ENCODE peak calls at places on chromosome 5, in seven cellular contexts. D, Z, J, A, I, R and T are unnamed samples.

GRCh38 chr5:116062352-116062751 is 22.5 kb upstream of the COMMD10 start:
- DNase-seq in D (peak; percentile 27), Z (no peak), J (no peak), A (no peak), I (no peak), R (peak; percentile 31), T (no peak)

GRCh38 chr5:36438765-36439501 is 137.2 kb upstream of the RANBP3L start:
- DNase-seq in D (no peak), Z (no peak), J (no peak), A (peak; percentile 23), I (no peak), R (no peak), T (no peak)

GRCh38 chr5:95859327-95860060 is 37.0 kb upstream of the GLRX start:
- DNase-seq in D (peak; percentile 67), Z (no peak), J (peak; percentile 54), A (no peak), I (no peak), R (peak; percentile 78), T (no peak)

GRCh38 chr5:77295863-77296378 is 85.4 kb downstream of the PDE8B start:
- DNase-seq in D (no peak), Z (no peak), J (no peak), A (no peak), I (no peak), R (no peak), T (no peak)

GRCh38 chr5:175572922-175573321 is 84.9 kb upstream of the HRH2 start:
- DNase-seq in D (peak; percentile 7), Z (no peak), J (peak; percentile 64), A (peak; percentile 39), I (no peak), R (no peak), T (peak; percentile 65)

GRCh38 chr5:141878771-141879759 is 855 bp upstream of the PCDH1 start:
- DNase-seq in D (peak; percentile 91), Z (peak; percentile 91), J (peak; percentile 95), A (peak; percentile 96), I (peak; percentile 89), R (peak; percentile 100), T (peak; percentile 95)

GRCh38 chr5:147037517-147038205 is 159.1 kb upstream of the PPP2R2B start:
- DNase-seq in D (no peak), Z (no peak), J (no peak), A (no peak), I (no peak), R (no peak), T (no peak)

GRCh38 chr5:59039003-59039295 is 456.1 kb downstream of the RAB3C start:
- DNase-seq in D (no peak), Z (no peak), J (no peak), A (no peak), I (no peak), R (no peak), T (no peak)

GRCh38 chr5:132714456-132715307 is 22.7 kb downstream of the KIF3A start:
- DNase-seq in D (peak; percentile 7), Z (no peak), J (no peak), A (no peak), I (peak; percentile 16), R (peak; percentile 41), T (no peak)

GRCh38 chr5:116409591-116410296 is 164.9 kb downstream of the SEMA6A start:
- DNase-seq in D (no peak), Z (no peak), J (no peak), A (no peak), I (no peak), R (no peak), T (no peak)

GRCh38 chr5:38925154-38925925 is 79.5 kb downstream of the OSMR start:
- DNase-seq in D (no peak), Z (no peak), J (peak; percentile 11), A (no peak), I (no peak), R (peak; percentile 58), T (no peak)

GRCh38 chr5:56128166-56128565 is 105.0 kb downstream of the ANKRD55 start:
- DNase-seq in D (no peak), Z (peak; percentile 22), J (no peak), A (no peak), I (peak; percentile 47), R (no peak), T (no peak)

GRCh38 chr5:29122306-29122705 is 2071.2 kb upstream of the CDH6 start:
- DNase-seq in D (no peak), Z (no peak), J (no peak), A (no peak), I (no peak), R (no peak), T (no peak)

GRCh38 chr5:75509956-75510355 is 1.5 kb downstream of the CERT1 start:
- DNase-seq in D (peak; percentile 33), Z (no peak), J (peak; percentile 43), A (no peak), I (no peak), R (peak; percentile 19), T (no peak)

GRCh38 chr5:149240354-149240998 is 31.2 kb upstream of the AFAP1L1 start:
- DNase-seq in D (no peak), Z (peak; percentile 38), J (no peak), A (no peak), I (peak; percentile 82), R (no peak), T (peak; percentile 68)

GRCh38 chr5:136114406-136115132 is 18.1 kb upstream of the SMAD5 start:
- DNase-seq in D (no peak), Z (no peak), J (no peak), A (no peak), I (no peak), R (no peak), T (no peak)

GRCh38 chr5:181215997-181216982 is 6.8 kb upstream of the TRIM41 start:
- DNase-seq in D (peak; percentile 91), Z (no peak), J (no peak), A (peak; percentile 70), I (peak; percentile 59), R (peak; percentile 73), T (no peak)

GRCh38 chr5:150623152-150623877 is 17.1 kb upstream of the SYNPO start:
- DNase-seq in D (no peak), Z (no peak), J (no peak), A (no peak), I (no peak), R (no peak), T (no peak)

GRCh38 chr5:126354012-126354856 is 69.0 kb upstream of the GRAMD2B start:
- DNase-seq in D (peak; percentile 43), Z (no peak), J (peak; percentile 56), A (peak; percentile 97), I (peak; percentile 56), R (peak; percentile 81), T (no peak)

GRCh38 chr5:159814810-159815585 is 101.3 kb upstream of the ADRA1B start:
- DNase-seq in D (peak; percentile 57), Z (no peak), J (no peak), A (no peak), I (no peak), R (peak; percentile 19), T (no peak)

DNA sequence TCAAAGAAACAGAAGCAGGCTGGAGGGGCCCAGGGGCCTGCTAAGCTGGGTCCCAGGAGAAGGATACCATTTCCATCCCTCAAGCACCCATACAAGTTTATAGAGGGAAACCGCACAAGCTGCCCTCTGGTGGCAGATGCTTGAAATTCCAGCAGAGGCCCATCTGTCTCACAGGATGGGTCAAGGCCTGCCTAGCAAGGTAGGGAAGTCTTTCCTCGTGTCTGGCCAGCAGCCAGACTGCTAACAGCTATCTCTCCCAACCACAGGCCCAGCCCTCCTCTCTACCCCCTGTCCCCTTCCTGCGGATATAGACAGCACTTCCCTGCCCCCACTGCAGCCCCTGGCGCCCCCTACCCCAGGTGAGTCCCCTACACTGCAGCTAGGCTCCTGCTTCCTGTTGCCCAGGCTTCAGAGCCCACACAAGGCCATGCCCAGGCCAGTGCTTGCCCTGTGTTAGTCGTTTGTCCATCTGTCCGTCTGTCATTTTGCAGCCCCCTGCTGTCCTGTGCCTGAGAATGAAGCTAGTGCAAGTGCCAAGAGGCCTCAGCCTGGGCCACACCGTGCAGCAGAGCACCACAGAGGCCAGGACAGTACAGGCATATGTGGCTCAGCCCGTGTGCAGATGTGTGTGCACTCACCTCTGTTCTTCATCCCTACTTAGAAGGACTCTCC is 26.2 kb downstream of the TCF7 start:
- DNase-seq in D (peak; percentile 78), Z (peak; percentile 57), J (peak; percentile 77), A (peak; percentile 73), I (peak; percentile 46), R (peak; percentile 87), T (peak; percentile 66)
- H3K27ac ChIP-seq in D (no peak overlapping the region), Z (no peak overlapping the region), J (peak overlapping the region; percentile 63), A (no peak overlapping the region), I (peak overlapping the region; percentile 97), R (no peak overlapping the region), T (no peak overlapping the region)

GRCh38 chr5:98108497-98108896 is 665.0 kb upstream of the RGMB start:
- DNase-seq in D (no peak), Z (no peak), J (no peak), A (no peak), I (no peak), R (no peak), T (no peak)
- H3K4me1 ChIP-seq in D (no peaks in the 10 kb centered on the region), Z (no peaks in the 10 kb centered on the region), J (no peaks in the 10 kb centered on the region), A (no peaks in the 10 kb centered on the region), I (no peaks in the 10 kb centered on the region), R (no peaks in the 10 kb centered on the region), T (no peaks in the 10 kb centered on the region)

GRCh38 chr5:125075567-125075966 is 329.1 kb upstream of the ZNF608 start:
- DNase-seq in D (no peak), Z (no peak), J (no peak), A (no peak), I (no peak), R (no peak), T (no peak)

GRCh38 chr5:125073090-125073489 is 326.7 kb upstream of the ZNF608 start:
- DNase-seq in D (no peak), Z (no peak), J (no peak), A (no peak), I (no peak), R (no peak), T (no peak)
- H3K9me3 ChIP-seq in D (peaks cover 19% of the 10 kb centered on the region), Z (no peaks in the 10 kb centered on the region), J (no peaks in the 10 kb centered on the region), A (peaks cover 7% of the 10 kb centered on the region), I (no peaks in the 10 kb centered on the region), R (no peaks in the 10 kb centered on the region), T (peaks cover 36% of the 10 kb centered on the region)

GRCh38 chr5:143119881-143120341 is 283.6 kb downstream of the NR3C1 start:
- DNase-seq in D (no peak), Z (no peak), J (no peak), A (no peak), I (no peak), R (no peak), T (no peak)

GRCh38 chr5:143119301-143119769 is 284.2 kb downstream of the NR3C1 start:
- DNase-seq in D (no peak), Z (no peak), J (no peak), A (no peak), I (no peak), R (no peak), T (no peak)

GRCh38 chr5:143117821-143118220 is 285.7 kb downstream of the NR3C1 start:
- DNase-seq in D (no peak), Z (no peak), J (no peak), A (no peak), I (no peak), R (no peak), T (no peak)

GRCh38 chr5:143116817-143117216 is 286.7 kb downstream of the NR3C1 start:
- DNase-seq in D (no peak), Z (no peak), J (no peak), A (no peak), I (no peak), R (no peak), T (no peak)

DNA sequence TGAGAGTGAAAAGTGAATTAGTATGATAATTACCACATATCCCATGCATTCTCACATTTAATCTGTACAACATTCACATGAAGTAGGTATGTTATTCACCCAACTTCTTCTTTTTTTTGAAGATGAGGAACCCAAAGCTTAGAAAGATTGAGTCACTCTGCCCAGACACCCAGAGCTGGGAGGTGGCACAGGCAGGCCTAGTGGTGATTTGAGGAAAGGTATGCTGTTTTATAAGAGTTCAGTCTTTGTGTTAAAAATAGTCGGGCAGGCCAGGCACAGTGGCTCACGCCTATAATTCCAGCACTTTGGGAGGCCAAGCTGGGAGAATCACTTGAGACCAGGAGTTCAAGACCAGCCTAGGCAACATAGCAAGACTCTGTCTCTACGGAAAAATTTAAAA is 285.3 kb downstream of the NR3C1 start:
- DNase-seq in D (no peak), Z (no peak), J (no peak), A (no peak), I (no peak), R (peak; percentile 24), T (no peak)
- H3K27ac ChIP-seq in D (no peak overlapping the region), Z (no peak overlapping the region), J (no peak overlapping the region), A (no peak overlapping the region), I (no peak overlapping the region), R (no peak overlapping the region), T (no peak overlapping the region)